ENCODE peak calls at places on chromosomes 5 and 9, in nine cellular contexts. Z is Karpas-422, K is heart left ventricle, I is psoas muscle, J is spleen, G is endothelial cell of umbilical vein, A is substantia nigra, F is Peyer's patch, Y is neural progenitor cell. W is an unnamed sample.
A peak's percentile ranks its signal among the peaks of the same experiment; 100 is the strongest.

GRCh38 chr5:143717400-143717799 is 94.6 kb upstream of the HMHB1 start:
- DNase-seq in Y (no peak), J (no peak), I (no peak), Z (no peak), F (no peak), K (no peak), G (peak; percentile 11), A (no peak), W (no peak)

GRCh38 chr5:74126294-74126693 is 500.3 kb downstream of the ARHGEF28 start:
- DNase-seq in A (no peak), Z (no peak), G (no peak), I (no peak), Y (no peak), K (no peak), F (no peak), J (no peak), W (no peak)

GRCh38 chr5:137312060-137312459 is 187.1 kb downstream of the SPOCK1 start:
- DNase-seq in Z (no peak), Y (no peak), G (no peak), K (no peak), F (no peak), A (no peak), J (no peak), I (no peak), W (no peak)

GRCh38 chr9:112581469-112582176 is 95.0 kb downstream of the KIAA1958 start:
- DNase-seq in Y (peak; percentile 24), G (no peak), A (no peak), Z (no peak), I (no peak), F (no peak), J (no peak), K (no peak), W (no peak)

GRCh38 chr5:119291877-119292276 is 63.9 kb upstream of the TNFAIP8 start:
- DNase-seq in Y (no peak), G (no peak), Z (no peak), K (no peak), J (no peak), F (no peak), A (no peak), I (no peak), W (no peak)

GRCh38 chr5:2373631-2374030 is 377.8 kb downstream of the IRX2 start:
- DNase-seq in K (no peak), A (no peak), G (no peak), F (no peak), I (no peak), Y (no peak), J (no peak), Z (no peak), W (no peak)

GRCh38 chr5:1291611-1292080 is 3.2 kb downstream of the TERT start:
- DNase-seq in J (peak; percentile 56), I (no peak), G (no peak), Z (no peak), Y (no peak), A (no peak), K (peak; percentile 38), F (no peak), W (no peak)

GRCh38 chr9:96242829-96243228 is 59.1 kb downstream of the HSD17B3 start:
- DNase-seq in Y (no peak), J (no peak), A (no peak), F (no peak), I (no peak), Z (no peak), K (no peak), G (no peak), W (no peak)

GRCh38 chr5:35202319-35203111 is 27.8 kb downstream of the PRLR start:
- DNase-seq in J (no peak), A (no peak), K (no peak), Z (peak; percentile 72), G (peak; percentile 29), I (no peak), Y (peak; percentile 74), F (peak; percentile 75), W (no peak)

GRCh38 chr9:74639112-74639511 is 142.0 kb downstream of the RORB start:
- DNase-seq in Z (peak; percentile 48), K (no peak), J (no peak), I (no peak), G (no peak), Y (no peak), A (no peak), F (no peak), W (no peak)

GRCh38 chr5:91378683-91379601 is 4.2 kb downstream of the ARRDC3 start:
- DNase-seq in F (no peak), K (no peak), Z (peak; percentile 57), Y (no peak), A (no peak), G (peak; percentile 44), J (no peak), I (no peak), W (no peak)

GRCh38 chr9:504921-505821 is 290.5 kb downstream of the DOCK8 start:
- DNase-seq in Y (peak; percentile 63), J (peak; percentile 84), K (peak; percentile 68), I (peak; percentile 20), Z (peak; percentile 71), G (peak; percentile 6), A (peak; percentile 34), F (no peak), W (peak; percentile 34)

GRCh38 chr5:140262839-140263238 is 40.1 kb downstream of the PFDN1 start:
- DNase-seq in Y (peak; percentile 25), J (no peak), G (no peak), F (no peak), A (no peak), Z (no peak), I (no peak), K (no peak), W (no peak)

DNA sequence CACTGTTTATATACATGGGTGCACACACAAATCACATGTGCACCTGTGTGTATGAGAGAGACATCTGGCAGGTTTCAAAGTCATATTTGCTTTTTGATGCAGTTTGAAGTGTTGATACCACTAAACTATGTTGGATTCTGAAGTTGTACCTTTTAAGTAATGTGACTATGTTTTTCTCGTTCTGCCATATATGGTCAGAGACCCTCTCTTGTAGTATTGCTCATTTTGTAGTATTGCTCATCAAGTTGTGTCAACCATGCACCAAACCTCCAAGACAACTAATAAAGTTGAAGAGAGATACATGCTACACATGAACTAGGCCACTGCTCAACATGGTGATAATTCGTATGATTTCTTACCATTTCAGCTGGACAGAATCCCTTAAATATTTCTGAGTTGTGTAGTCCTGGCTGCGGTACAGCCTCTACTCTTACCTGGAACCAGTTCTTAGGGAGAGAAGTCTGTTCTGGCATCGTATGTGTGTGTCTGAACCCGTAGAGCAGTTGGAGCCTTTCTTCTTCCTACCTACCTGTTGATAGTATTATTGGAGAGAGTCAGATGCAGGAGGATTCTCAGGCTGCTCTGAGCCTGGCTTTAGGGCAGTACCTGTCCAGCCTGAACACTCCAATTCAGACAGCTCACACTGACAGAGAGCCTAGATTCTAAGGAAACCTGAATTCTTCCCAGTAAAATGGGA is 190.3 kb downstream of the CD180 start:
- DNase-seq in I (no peak), J (no peak), F (no peak), K (no peak), Z (no peak), Y (no peak), G (no peak), A (no peak), W (no peak)
- H3K27ac ChIP-seq in I (peak overlapping the region; percentile 88), J (no peak overlapping the region), F (no peak overlapping the region), K (peak overlapping the region; percentile 20), Z (no peak overlapping the region), Y (no peak overlapping the region), G (peak overlapping the region; percentile 94), A (no peak overlapping the region), W (no peak overlapping the region)

DNA sequence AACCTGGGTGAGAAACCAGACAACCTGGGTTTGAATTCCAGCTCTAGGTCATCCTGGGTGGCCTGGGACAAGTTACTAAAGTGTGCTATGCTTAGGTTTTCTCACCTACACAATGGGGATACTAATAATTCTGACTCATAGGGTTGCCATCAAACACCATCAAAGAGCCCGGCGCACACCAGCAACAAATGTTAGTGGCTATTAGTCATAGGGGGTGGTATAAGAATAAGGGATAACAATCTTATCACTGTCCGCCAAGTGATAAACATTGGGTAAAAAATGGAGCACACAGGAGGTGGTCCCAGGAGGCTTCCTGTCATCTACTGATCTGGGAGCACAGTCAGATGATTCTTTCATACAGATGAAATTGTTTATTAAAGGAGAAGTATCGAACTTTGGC is 61.4 kb upstream of the AFAP1L1 start:
- DNase-seq in G (peak; percentile 74), K (no peak), Z (no peak), I (no peak), J (no peak), Y (no peak), A (no peak), F (no peak), W (no peak)
- H3K27ac ChIP-seq in G (peak overlapping the region; percentile 66), K (no peak overlapping the region), Z (no peak overlapping the region), I (no peak overlapping the region), J (no peak overlapping the region), Y (no peak overlapping the region), A (no peak overlapping the region), F (no peak overlapping the region), W (peak overlapping the region; percentile 5)

GRCh38 chr5:80198399-80198798 is 57.4 kb downstream of the SERINC5 start:
- DNase-seq in G (no peak), J (no peak), Y (no peak), K (no peak), F (no peak), Z (no peak), I (peak; percentile 13), A (peak; percentile 80), W (no peak)

GRCh38 chr5:80193421-80193820 is 62.4 kb downstream of the SERINC5 start:
- DNase-seq in K (no peak), F (no peak), A (no peak), Z (no peak), Y (peak; percentile 77), G (no peak), J (no peak), I (no peak), W (no peak)

GRCh38 chr5:80194470-80194869 is 61.4 kb downstream of the SERINC5 start:
- DNase-seq in Y (no peak), F (no peak), A (no peak), I (no peak), K (no peak), Z (no peak), G (no peak), J (no peak), W (no peak)

GRCh38 chr5:80198920-80199319 is 56.9 kb downstream of the SERINC5 start:
- DNase-seq in Z (no peak), Y (no peak), G (no peak), I (no peak), K (no peak), A (no peak), F (no peak), J (no peak), W (peak; percentile 41)

GRCh38 chr5:80195837-80196400 is 59.9 kb downstream of the SERINC5 start:
- DNase-seq in I (no peak), K (no peak), F (no peak), Z (no peak), G (no peak), A (no peak), J (no peak), Y (no peak), W (no peak)
- H3K27ac ChIP-seq in I (no peak overlapping the region), K (no peak overlapping the region), F (no peak overlapping the region), Z (no peak overlapping the region), G (no peak overlapping the region), A (peak overlapping the region; percentile 31), J (no peak overlapping the region), Y (no peak overlapping the region), W (no peak overlapping the region)

DNA sequence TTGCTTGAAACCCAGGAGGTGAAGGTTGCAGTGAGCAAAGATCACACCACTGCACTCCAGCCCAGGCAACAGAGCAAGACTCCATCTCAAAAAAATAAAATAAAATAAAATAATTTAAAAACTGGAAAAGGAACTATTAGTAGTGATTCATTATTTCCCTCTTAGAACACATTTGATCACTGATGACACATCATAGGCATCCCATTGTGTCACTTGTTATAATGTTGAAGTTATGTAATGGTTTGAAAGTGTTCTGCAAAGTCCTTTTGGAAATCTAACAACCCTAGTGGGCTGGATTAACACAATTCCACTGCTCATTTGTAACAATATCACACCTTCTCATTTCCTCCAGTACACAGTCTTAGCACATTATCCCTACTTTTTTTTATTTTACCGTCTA is 81.9 kb upstream of the LMNB1 start:
- DNase-seq in K (no peak), F (no peak), G (no peak), Z (no peak), I (no peak), A (no peak), J (no peak), Y (no peak), W (no peak)
- H3K27ac ChIP-seq in K (no peak overlapping the region), F (no peak overlapping the region), G (no peak overlapping the region), Z (no peak overlapping the region), I (no peak overlapping the region), A (no peak overlapping the region), J (no peak overlapping the region), Y (no peak overlapping the region), W (no peak overlapping the region)

W was measured in left lung.